ENCODE peak calls at places on chromosomes 12 and 14, in nine cellular contexts. F is SW480; Y is mesenchymal stem cell; K is Right ventricle myocardium superior; P is fibroblast of lung; E is neural crest cell; X is stimulated activated CD4-positive, alpha-beta T cell treated with anti-CD3 and anti-CD28 coated beads, Interleukin-1b, Interleukin-23, amount 100 ng/mL, for 24 hours; W is psoas muscle; S is activated CD4-positive, alpha-beta T cell treated with anti-CD3 and anti-CD28 coated beads, Interleukin-2, amount 10 ng/mL, durations not matched to agents 7 days and 5 days. R is an unnamed sample.

GRCh38 chr12:46451276-46452021 is 78.9 kb upstream of the SLC38A2 start:
- DNase-seq in F (no peak), Y (no peak), K (no peak), P (no peak), E (no peak), X (no peak), W (no peak), S (no peak), R (no peak)

GRCh38 chr12:67592228-67593011 is 56.1 kb upstream of the DYRK2 start:
- DNase-seq in F (peak; percentile 2), Y (peak; percentile 75), K (no peak), P (peak; percentile 74), E (no peak), X (no peak), W (no peak), S (peak; percentile 46), R (no peak)

GRCh38 chr12:40068416-40068815 is 37.5 kb downstream of the SLC2A13 start:
- DNase-seq in F (no peak), Y (no peak), K (no peak), P (no peak), E (no peak), X (no peak), W (no peak), S (no peak), R (no peak)

GRCh38 chr14:20035449-20035848 is 389 bp downstream of the OR4K13 start:
- DNase-seq in F (no peak), Y (no peak), K (no peak), P (no peak), E (no peak), X (no peak), W (no peak), S (no peak), R (no peak)

GRCh38 chr14:77157716-77158115 is 16.1 kb upstream of the ZDHHC22 start:
- DNase-seq in F (no peak), Y (no peak), K (no peak), P (no peak), E (no peak), X (no peak), W (no peak), S (no peak), R (no peak)

GRCh38 chr14:70822706-70823185 is 13.4 kb upstream of the MAP3K9 start:
- DNase-seq in F (peak; percentile 53), Y (peak; percentile 52), K (peak; percentile 64), P (no peak), E (peak; percentile 56), X (no peak), W (no peak), S (peak; percentile 13), R (no peak)

GRCh38 chr12:43742106-43742505 is 16.5 kb downstream of the PUS7L start:
- DNase-seq in F (no peak), Y (peak; percentile 76), K (no peak), P (peak; percentile 89), E (no peak), X (no peak), W (no peak), S (no peak), R (no peak)

GRCh38 chr14:54329082-54329695 is 67.6 kb upstream of the CDKN3 start:
- DNase-seq in F (peak; percentile 78), Y (peak; percentile 74), K (no peak), P (peak; percentile 81), E (peak; percentile 44), X (no peak), W (no peak), S (peak; percentile 8), R (no peak)

GRCh38 chr14:77520626-77521025 is 22.0 kb upstream of the ISM2 start:
- DNase-seq in F (no peak), Y (no peak), K (no peak), P (no peak), E (no peak), X (no peak), W (no peak), S (no peak), R (no peak)

GRCh38 chr14:51855234-51855633 is 5.2 kb upstream of the GNG2 start:
- DNase-seq in F (no peak), Y (no peak), K (no peak), P (peak; percentile 55), E (no peak), X (no peak), W (no peak), S (no peak), R (no peak)

GRCh38 chr12:64752833-64753238 is 6.4 kb downstream of the GNS start:
- DNase-seq in F (no peak), Y (no peak), K (no peak), P (no peak), E (no peak), X (no peak), W (no peak), S (no peak), R (no peak)

GRCh38 chr14:68506645-68507405 is 286.0 kb downstream of the ZFP36L1 start:
- DNase-seq in F (no peak), Y (no peak), K (no peak), P (no peak), E (no peak), X (no peak), W (no peak), S (peak; percentile 40), R (no peak)

GRCh38 chr12:82688035-82688501 is 1.4 kb downstream of the TMTC2 start:
- DNase-seq in F (peak; percentile 52), Y (peak; percentile 19), K (no peak), P (peak; percentile 23), E (no peak), X (no peak), W (no peak), S (no peak), R (no peak)

GRCh38 chr12:20716037-20716436 is 20.9 kb downstream of the SLCO1C1 start:
- DNase-seq in F (no peak), Y (no peak), K (no peak), P (no peak), E (no peak), X (no peak), W (no peak), S (no peak), R (no peak)

GRCh38 chr12:54004841-54005530 is 3.8 kb upstream of the HOXC8 start:
- DNase-seq in F (no peak), Y (peak; percentile 68), K (no peak), P (no peak), E (no peak), X (no peak), W (peak; percentile 78), S (no peak), R (no peak)

GRCh38 chr12:79482921-79483320 is 207.8 kb downstream of the PAWR start:
- DNase-seq in F (no peak), Y (no peak), K (no peak), P (no peak), E (no peak), X (no peak), W (no peak), S (no peak), R (no peak)

GRCh38 chr12:12764824-12765223 is 20.6 kb upstream of the APOLD1 start:
- DNase-seq in F (no peak), Y (no peak), K (no peak), P (no peak), E (no peak), X (no peak), W (no peak), S (no peak), R (no peak)

GRCh38 chr12:121753844-121754264 is 39.6 kb downstream of the RHOF start:
- DNase-seq in F (no peak), Y (no peak), K (peak; percentile 80), P (no peak), E (no peak), X (no peak), W (peak; percentile 84), S (no peak), R (peak; percentile 95)

GRCh38 chr12:20629414-20630156 is 65.5 kb upstream of the SLCO1C1 start:
- DNase-seq in F (peak; percentile 84), Y (peak; percentile 13), K (no peak), P (peak; percentile 46), E (no peak), X (no peak), W (no peak), S (no peak), R (peak; percentile 90)

GRCh38 chr14:81164167-81164774 is 56.5 kb downstream of the GTF2A1 start:
- DNase-seq in F (peak; percentile 86), Y (peak; percentile 58), K (no peak), P (peak; percentile 71), E (peak; percentile 38), X (peak; percentile 33), W (no peak), S (peak; percentile 66), R (no peak)

GRCh38 chr12:7750350-7750749 is 3.2 kb upstream of the CLEC4C start:
- DNase-seq in F (no peak), Y (no peak), K (no peak), P (no peak), E (no peak), X (no peak), W (no peak), S (no peak), R (no peak)

GRCh38 chr14:74945261-74945851 is 10.0 kb downstream of the PGF start:
- DNase-seq in F (no peak), Y (peak; percentile 53), K (peak; percentile 59), P (peak; percentile 14), E (peak; percentile 63), X (no peak), W (peak; percentile 66), S (peak; percentile 41), R (no peak)

GRCh38 chr12:67876305-67876915 is 112.8 kb upstream of the IFNG-AS1 start:
- DNase-seq in F (no peak), Y (no peak), K (no peak), P (no peak), E (no peak), X (no peak), W (no peak), S (no peak), R (no peak)

GRCh38 chr12:8829128-8829524 is 6.7 kb downstream of the A2ML1 start:
- DNase-seq in F (no peak), Y (no peak), K (no peak), P (no peak), E (no peak), X (no peak), W (no peak), S (no peak), R (no peak)

GRCh38 chr14:68987653-68988036 is 8.5 kb upstream of the ACTN1 start:
- DNase-seq in F (peak; percentile 58), Y (no peak), K (no peak), P (no peak), E (no peak), X (no peak), W (no peak), S (no peak), R (no peak)

GRCh38 chr12:64160718-64161060 is 61.4 kb downstream of the KICS2 start:
- DNase-seq in F (no peak), Y (no peak), K (no peak), P (peak; percentile 81), E (no peak), X (no peak), W (no peak), S (no peak), R (no peak)

GRCh38 chr12:30822385-30823139 is 67.8 kb upstream of the CAPRIN2 start:
- DNase-seq in F (peak; percentile 50), Y (peak; percentile 69), K (peak; percentile 82), P (peak; percentile 50), E (peak; percentile 41), X (no peak), W (peak; percentile 72), S (peak; percentile 35), R (peak; percentile 89)

GRCh38 chr12:46365951-46366379 is 6.6 kb downstream of the SLC38A2 start:
- DNase-seq in F (no peak), Y (peak; percentile 40), K (no peak), P (no peak), E (no peak), X (no peak), W (no peak), S (no peak), R (no peak)

GRCh38 chr12:103505371-103506236 is 9.8 kb upstream of the C12orf42 start:
- DNase-seq in F (peak; percentile 44), Y (no peak), K (no peak), P (no peak), E (no peak), X (peak; percentile 20), W (no peak), S (peak; percentile 7), R (no peak)

GRCh38 chr12:108594-108993 is 42.0 kb downstream of the IQSEC3 start:
- DNase-seq in F (no peak), Y (no peak), K (peak; percentile 78), P (no peak), E (no peak), X (no peak), W (peak; percentile 72), S (no peak), R (peak; percentile 59)

GRCh38 chr12:85005615-85006014 is 30.5 kb downstream of the TSPAN19 start:
- DNase-seq in F (peak; percentile 10), Y (no peak), K (no peak), P (no peak), E (no peak), X (no peak), W (no peak), S (no peak), R (no peak)

R was measured in right lobe of liver.